ENCODE peak calls at places on chromosomes 1 and 21, in nine cellular contexts. B is stimulated activated CD8-positive, alpha-beta memory T cell treated with anti-CD3 and anti-CD28 coated beads, Interleukin-4, amount 100 ng/mL, for 48 hours; H is HCT116; A is NCI-H2081; Y is EL; R is ELR; N is stimulated activated CD4-positive, alpha-beta T cell treated with anti-CD3 and anti-CD28 coated beads, Interleukin-1b, Interleukin-23, amount 100 ng/mL, for 4 hours; Z is uterus; T is DMS153. Q is an unnamed sample.

GRCh38 chr1:10514490-10515235 is 39.9 kb downstream of the PEX14 start:
- DNase-seq in B (no peak), T (peak; percentile 65), H (peak; percentile 29), Z (no peak), R (peak; percentile 60), Y (peak; percentile 54), N (no peak), A (peak; percentile 76), Q (peak; percentile 36)

GRCh38 chr1:61623852-61624251 is 101.1 kb downstream of the TM2D1 start:
- DNase-seq in H (no peak), N (no peak), T (no peak), B (no peak), Y (no peak), A (no peak), R (no peak), Z (no peak), Q (no peak)

GRCh38 chr21:35476616-35477395 is 427.7 kb upstream of the RUNX1 start:
- DNase-seq in Y (peak; percentile 75), H (no peak), A (no peak), N (no peak), T (no peak), Z (no peak), B (no peak), R (peak; percentile 75), Q (peak; percentile 78)

GRCh38 chr1:60759257-60759656 is 323.1 kb upstream of the NFIA start:
- DNase-seq in B (no peak), T (no peak), Z (no peak), N (no peak), Y (no peak), H (no peak), A (no peak), R (no peak), Q (no peak)

GRCh38 chr1:61504305-61504704 is 220.6 kb downstream of the TM2D1 start:
- DNase-seq in H (no peak), A (no peak), B (no peak), T (no peak), N (no peak), Y (no peak), Z (no peak), R (no peak), Q (no peak)

GRCh38 chr21:18245493-18245967 is 897 bp downstream of the CHODL start:
- DNase-seq in R (no peak), H (no peak), A (peak; percentile 44), T (no peak), B (no peak), N (no peak), Y (no peak), Z (no peak), Q (peak; percentile 42)

GRCh38 chr1:76247261-76247852 is 172.8 kb downstream of the ST6GALNAC3 start:
- DNase-seq in T (no peak), N (no peak), B (no peak), Y (no peak), Z (no peak), H (no peak), R (no peak), A (no peak), Q (no peak)

GRCh38 chr1:43007377-43008105 is 48.9 kb upstream of the SLC2A1 start:
- DNase-seq in B (no peak), T (peak; percentile 29), Z (no peak), A (no peak), R (no peak), N (no peak), Y (no peak), H (no peak), Q (no peak)

GRCh38 chr21:40618216-40618615 is 228.7 kb downstream of the DSCAM start:
- DNase-seq in N (no peak), A (peak; percentile 4), H (no peak), B (no peak), R (no peak), Y (no peak), Z (no peak), T (no peak), Q (no peak)

GRCh38 chr1:44108241-44108640 is 10.4 kb upstream of the KLF17 start:
- DNase-seq in Z (no peak), A (no peak), T (no peak), N (no peak), Y (peak; percentile 77), B (no peak), R (peak; percentile 75), H (no peak), Q (peak; percentile 51)

GRCh38 chr21:31875424-31876097 is 2.7 kb downstream of the HUNK start:
- DNase-seq in N (no peak), Z (no peak), T (no peak), Y (no peak), H (no peak), B (no peak), R (no peak), A (no peak), Q (no peak)

GRCh38 chr21:39388811-39389155 is 39.9 kb upstream of the HMGN1 start:
- DNase-seq in B (no peak), Z (no peak), T (no peak), A (no peak), Y (no peak), N (no peak), H (no peak), R (no peak), Q (no peak)

GRCh38 chr1:87246436-87246835 is 82.2 kb upstream of the LMO4 start:
- DNase-seq in A (no peak), N (no peak), Z (no peak), B (no peak), T (no peak), Y (no peak), R (no peak), H (no peak), Q (no peak)

GRCh38 chr21:38989745-38990423 is 184.2 kb downstream of the ETS2 start:
- DNase-seq in N (no peak), A (peak; percentile 87), B (no peak), Z (peak; percentile 80), H (no peak), R (peak; percentile 59), T (peak; percentile 95), Y (peak; percentile 74), Q (peak; percentile 95)

GRCh38 chr1:8047112-8047511 is 21.0 kb upstream of the ERRFI1 start:
- DNase-seq in Y (peak; percentile 49), N (no peak), A (no peak), T (no peak), Z (no peak), H (no peak), B (no peak), R (peak; percentile 63), Q (peak; percentile 28)

GRCh38 chr1:55980574-55980973 is 598.8 kb downstream of the PLPP3 start:
- DNase-seq in Z (no peak), H (no peak), B (no peak), Y (no peak), R (no peak), N (no peak), A (no peak), T (no peak), Q (no peak)

GRCh38 chr1:113684153-113684541 is 75.1 kb downstream of the PHTF1 start:
- DNase-seq in H (no peak), N (no peak), T (no peak), R (no peak), A (no peak), B (no peak), Z (peak; percentile 63), Y (peak; percentile 6), Q (peak; percentile 35)

GRCh38 chr1:94228640-94229375 is 8.6 kb downstream of the ARHGAP29 start:
- DNase-seq in A (peak; percentile 19), B (no peak), R (no peak), Z (no peak), H (no peak), Y (no peak), N (no peak), T (no peak), Q (no peak)

GRCh38 chr1:14263207-14263606 is 335.3 kb upstream of the KAZN start:
- DNase-seq in R (no peak), H (no peak), A (peak; percentile 36), Z (no peak), N (no peak), B (no peak), Y (no peak), T (no peak), Q (no peak)

GRCh38 chr1:40789675-40790430 is 6.3 kb downstream of the KCNQ4 start:
- DNase-seq in N (no peak), Z (no peak), A (no peak), R (no peak), T (no peak), B (no peak), H (no peak), Y (no peak), Q (no peak)

GRCh38 chr1:111737216-111738132 is 1.7 kb downstream of the INKA2 start:
- DNase-seq in Z (peak; percentile 10), B (peak; percentile 21), Y (no peak), R (no peak), A (no peak), N (no peak), H (no peak), T (no peak), Q (no peak)

GRCh38 chr1:167546935-167547334 is 6.6 kb downstream of the CREG1 start:
- DNase-seq in B (no peak), Y (no peak), T (no peak), H (no peak), N (no peak), R (no peak), Z (no peak), A (no peak), Q (no peak)

GRCh38 chr1:247822060-247822459 is 1.9 kb downstream of the OR14A16 start:
- DNase-seq in Y (no peak), A (no peak), B (no peak), N (no peak), T (no peak), R (no peak), H (no peak), Z (no peak), Q (no peak)

GRCh38 chr1:94527447-94528031 is 14.0 kb downstream of the F3 start:
- DNase-seq in Y (peak; percentile 69), R (peak; percentile 64), H (peak; percentile 44), N (no peak), Z (no peak), T (no peak), B (no peak), A (peak; percentile 22), Q (peak; percentile 9)

Q was measured in astrocyte of the spinal cord.